ENCODE peak calls at places on chromosomes 1 and 21, in five cellular contexts. X, G, K, Z and N are unnamed samples. For H3K36me3 and H3K27me3, the result is how much of the 10 kb centered on the place peaks cover.

GRCh38 chr1:1599030-1599916 is 662 bp downstream of the FNDC10 start:
- DNase-seq in K (no peak), G (no peak), Z (no peak), X (no peak), N (peak)

GRCh38 chr1:172449012-172449584 is 5.2 kb upstream of the PIGC start:
- DNase-seq in G (no peak), X (no peak), K (no peak), Z (no peak), N (no peak)

GRCh38 chr1:28259935-28260802 is 851 bp downstream of the SESN2 start:
- DNase-seq in K (peak), X (peak), Z (peak), G (peak), N (peak)

GRCh38 chr1:205939690-205940330 is 3.4 kb downstream of the SLC26A9 start:
- DNase-seq in G (no peak), Z (no peak), K (no peak), X (no peak), N (peak)

GRCh38 chr1:16122361-16122881 is 33.4 kb downstream of the EPHA2 start:
- DNase-seq in X (no peak), G (no peak), K (no peak), Z (no peak), N (peak)

GRCh38 chr1:87028576-87028975 is 114.1 kb downstream of the HS2ST1 start:
- DNase-seq in G (no peak), Z (no peak), X (no peak), K (no peak), N (no peak)

GRCh38 chr1:161260346-161260745 is 1.8 kb downstream of the PCP4L1 start:
- DNase-seq in G (no peak), Z (no peak), X (peak), K (no peak), N (no peak)

GRCh38 chr1:18630511-18631495 is at the start of gene PAX7:
- DNase-seq in X (no peak), Z (no peak), K (no peak), G (no peak), N (peak)

GRCh38 chr1:212594640-212595039 is 13.9 kb upstream of the ATF3 start:
- DNase-seq in G (no peak), Z (no peak), X (no peak), K (no peak), N (no peak)

GRCh38 chr1:221435510-221435909 is 306.4 kb downstream of the DUSP10 start:
- DNase-seq in G (no peak), X (no peak), Z (peak), K (no peak), N (peak)

GRCh38 chr1:43388021-43388575 is 1.5 kb downstream of the MED8 start:
- DNase-seq in G (no peak), K (no peak), X (no peak), Z (no peak), N (no peak)
- H3K4me3 ChIP-seq in G (peak), K (no peak), X (no peak), Z (peak), N (no peak)

GRCh38 chr1:151211972-151212705 is 13.8 kb downstream of the PIP5K1A start:
- DNase-seq in Z (no peak), K (no peak), G (no peak), X (no peak), N (no peak)

GRCh38 chr1:151210830-151211229 is 12.5 kb downstream of the PIP5K1A start:
- DNase-seq in G (no peak), X (no peak), Z (peak), K (no peak), N (no peak)

GRCh38 chr1:151213560-151213959 is 15.2 kb downstream of the PIP5K1A start:
- DNase-seq in G (no peak), K (no peak), Z (no peak), X (no peak), N (no peak)
- H3K36me3 ChIP-seq in G (under half), K (under half), Z (under half), X (under half), N (under half)

GRCh38 chr1:24895511-24895910 is 34.6 kb downstream of the RUNX3 start:
- DNase-seq in X (no peak), K (no peak), Z (no peak), G (no peak), N (no peak)
- H3K27me3 ChIP-seq in X (under half), K (under half), Z (under half), G (under half), N (under half)

GRCh38 chr1:200406161-200406797 is 3.6 kb downstream of the ZNF281 start:
- DNase-seq in K (no peak), Z (no peak), G (no peak), X (no peak), N (no peak)
- H3K4me3 ChIP-seq in K (no peak), Z (peak), G (peak), X (no peak), N (peak)

GRCh38 chr1:26544156-26544555 is 14.6 kb downstream of the RPS6KA1 start:
- DNase-seq in K (no peak), X (no peak), Z (no peak), G (no peak), N (no peak)
- H3K36me3 ChIP-seq in K (under half), X (under half), Z (under half), G (under half), N (under half)

GRCh38 chr1:94257451-94257850 is 20.1 kb upstream of the ARHGAP29 start:
- DNase-seq in K (no peak), X (no peak), Z (no peak), G (no peak), N (no peak)

GRCh38 chr1:94259635-94260289 is 22.4 kb upstream of the ARHGAP29 start:
- DNase-seq in X (no peak), K (no peak), G (no peak), Z (peak), N (peak)

GRCh38 chr1:94258873-94259331 is 21.5 kb upstream of the ARHGAP29 start:
- DNase-seq in Z (peak), X (peak), K (peak), G (peak), N (no peak)

GRCh38 chr1:94265011-94265422 is 27.6 kb upstream of the ARHGAP29 start:
- DNase-seq in G (no peak), Z (no peak), X (no peak), K (no peak), N (no peak)

GRCh38 chr1:94260635-94261387 is 23.4 kb upstream of the ARHGAP29 start:
- DNase-seq in G (no peak), X (no peak), K (no peak), Z (no peak), N (no peak)
- H3K27me3 ChIP-seq in G (under half), X (under half), K (under half), Z (under half), N (half or more)

GRCh38 chr1:207644852-207645631 is at the start of gene CR1L:
- DNase-seq in Z (peak), X (peak), K (peak), G (peak), N (no peak)

GRCh38 chr1:207646891-207647290 is 2.0 kb downstream of the CR1L start:
- DNase-seq in K (no peak), X (no peak), Z (no peak), G (no peak), N (no peak)

GRCh38 chr1:207645632-207646081 is 724 bp downstream of the CR1L start:
- DNase-seq in G (no peak), K (no peak), X (no peak), Z (no peak), N (no peak)

GRCh38 chr1:207647966-207648906 is 3.3 kb downstream of the CR1L start:
- DNase-seq in G (no peak), Z (no peak), X (no peak), K (no peak), N (no peak)

GRCh38 chr1:207644479-207644851 is 468 bp upstream of the CR1L start:
- DNase-seq in Z (no peak), G (no peak), X (no peak), K (no peak), N (no peak)
- H3K4me3 ChIP-seq in Z (peak), G (peak), X (peak), K (peak), N (no peak)

GRCh38 chr1:244442850-244443249 is 8.9 kb downstream of the ADSS2 start:
- DNase-seq in X (no peak), G (no peak), K (no peak), Z (no peak), N (no peak)
- H3K36me3 ChIP-seq in X (under half), G (under half), K (under half), Z (under half), N (under half)

GRCh38 chr1:51859737-51860136 is 18.8 kb downstream of the NRDC start:
- DNase-seq in K (no peak), G (no peak), Z (no peak), X (no peak), N (no peak)
- H3K27me3 ChIP-seq in K (under half), G (under half), Z (under half), X (under half), N (under half)

GRCh38 chr21:38504056-38504455 is 5.8 kb upstream of the ERG start:
- DNase-seq in K (no peak), G (no peak), Z (peak), X (no peak), N (no peak)

GRCh38 chr21:38503588-38503987 is 5.3 kb upstream of the ERG start:
- DNase-seq in G (no peak), K (no peak), X (no peak), Z (peak), N (no peak)

GRCh38 chr21:38507374-38507942 is 9.2 kb upstream of the ERG start:
- DNase-seq in G (no peak), K (no peak), X (no peak), Z (no peak), N (no peak)

GRCh38 chr21:38505654-38506523 is 7.6 kb upstream of the ERG start:
- DNase-seq in Z (peak), K (peak), G (no peak), X (peak), N (no peak)

DNA sequence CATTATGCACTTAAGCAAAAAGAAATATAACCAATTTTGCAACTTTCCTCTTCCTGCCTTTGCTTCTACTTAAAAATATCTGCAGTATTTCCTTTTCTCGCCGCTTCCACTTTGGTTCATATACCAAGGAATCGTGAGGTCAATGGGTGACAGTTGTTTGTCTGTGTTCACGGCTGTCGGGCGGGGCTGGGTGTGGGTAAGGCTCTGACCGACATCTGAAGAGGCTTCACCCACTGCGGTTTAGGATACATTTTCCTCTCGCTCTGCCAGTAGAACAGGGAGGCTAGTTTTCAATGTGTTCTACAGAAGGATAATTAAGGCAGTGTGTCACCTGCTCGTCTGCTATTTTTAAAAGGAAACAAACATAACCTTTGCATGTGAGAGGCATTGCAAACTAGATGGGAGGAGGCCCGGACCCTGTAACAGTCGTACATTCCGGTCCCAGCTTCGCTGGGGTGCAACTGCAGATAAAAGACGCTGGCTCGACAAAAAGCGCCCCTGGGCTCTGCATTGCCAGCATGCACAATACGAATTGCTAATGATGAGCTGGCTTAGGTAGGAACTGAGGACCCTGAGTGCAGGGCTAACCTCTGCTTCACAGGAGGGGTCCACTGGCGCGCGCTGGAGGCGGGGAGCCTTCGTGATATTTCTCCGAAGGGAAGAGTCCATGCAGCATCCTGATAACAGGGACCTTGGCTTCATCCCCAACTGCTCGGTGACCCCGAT is 8.5 kb upstream of the ERG start:
- DNase-seq in Z (no peak), X (no peak), G (no peak), K (no peak), N (no peak)
- H3K4me3 ChIP-seq in Z (no peak), X (no peak), G (peak), K (no peak), N (no peak)